ENCODE peak calls at places on chromosomes 11 and 22, in five cellular contexts. O is upper lobe of right lung, W is transverse colon, S is MM.1S, Z is uterus. Y is an unnamed sample.

GRCh38 chr11:132200303-132200936 is 830.0 kb downstream of the NTM start:
- DNase-seq in S (no peak), O (no peak), Z (no peak), W (no peak), Y (no peak)

GRCh38 chr22:19772673-19773469 is 12.3 kb downstream of the TBX1 start:
- DNase-seq in S (no peak), W (no peak), Z (no peak), O (no peak), Y (no peak)

GRCh38 chr11:1054143-1055108 is 17.9 kb upstream of the MUC6 start:
- DNase-seq in W (peak; percentile 87), S (no peak), Z (peak; percentile 9), O (peak; percentile 64), Y (no peak)

GRCh38 chr11:76392889-76393288 is 11.8 kb downstream of the GVQW3 start:
- DNase-seq in O (no peak), Z (no peak), W (no peak), S (no peak), Y (no peak)

GRCh38 chr11:123473941-123474668 is 44.0 kb downstream of the GRAMD1B start:
- DNase-seq in S (no peak), Z (no peak), O (no peak), W (no peak), Y (no peak)

GRCh38 chr11:1864216-1864615 is 11.3 kb downstream of the LSP1 start:
- DNase-seq in O (no peak), S (no peak), W (no peak), Z (no peak), Y (no peak)

GRCh38 chr11:1576825-1577224 is 4.8 kb upstream of the DUSP8 start:
- DNase-seq in Z (no peak), S (no peak), O (no peak), W (no peak), Y (no peak)

GRCh38 chr22:24247564-24248344 is 2.9 kb upstream of the GGT5 start:
- DNase-seq in O (peak; percentile 95), S (peak; percentile 39), Z (peak; percentile 96), W (peak; percentile 81), Y (peak; percentile 82)

GRCh38 chr11:133526790-133527189 is 5.5 kb downstream of the OPCML start:
- DNase-seq in S (no peak), Z (no peak), W (no peak), O (no peak), Y (no peak)

GRCh38 chr22:49487950-49488349 is 339.7 kb downstream of the BRD1 start:
- DNase-seq in W (no peak), S (no peak), Z (no peak), O (no peak), Y (no peak)

GRCh38 chr11:2751523-2752203 is 51.9 kb upstream of the KCNQ1OT1 start:
- DNase-seq in W (peak; percentile 2), Z (no peak), O (peak; percentile 59), S (no peak), Y (no peak)

GRCh38 chr22:19105867-19106802 is 16.1 kb downstream of the DGCR2 start:
- DNase-seq in W (no peak), S (no peak), Z (no peak), O (peak; percentile 63), Y (no peak)

GRCh38 chr22:44341431-44342346 is 28.9 kb upstream of the SHISAL1 start:
- DNase-seq in Z (peak; percentile 62), S (no peak), W (peak; percentile 16), O (no peak), Y (no peak)

GRCh38 chr11:83115992-83116641 is 40.8 kb upstream of the PCF11 start:
- DNase-seq in S (no peak), O (no peak), Z (no peak), W (no peak), Y (no peak)

GRCh38 chr11:43578346-43579170 is 102.0 kb upstream of the HSD17B12 start:
- DNase-seq in O (no peak), W (no peak), Z (no peak), S (no peak), Y (no peak)

GRCh38 chr11:47797633-47798032 is 30.5 kb upstream of the FNBP4 start:
- DNase-seq in O (no peak), Z (no peak), W (no peak), S (no peak), Y (no peak)

GRCh38 chr22:28817919-28818859 is 17.8 kb upstream of the XBP1 start:
- DNase-seq in S (peak; percentile 36), Z (no peak), W (peak; percentile 66), O (peak; percentile 76), Y (no peak)

GRCh38 chr11:111635706-111636045 is 33.4 kb downstream of the SIK2 start:
- DNase-seq in W (peak; percentile 24), O (no peak), Z (peak; percentile 35), S (no peak), Y (no peak)

GRCh38 chr11:117992620-117993019 is 6.4 kb downstream of the IL10RA start:
- DNase-seq in Z (no peak), S (no peak), O (no peak), W (no peak), Y (no peak)

GRCh38 chr11:64893194-64894069 is 15.0 kb upstream of the EHD1 start:
- DNase-seq in W (peak; percentile 94), O (no peak), Z (no peak), S (no peak), Y (no peak)

GRCh38 chr22:47210686-47211085 is 448.2 kb downstream of the TBC1D22A start:
- DNase-seq in S (no peak), O (no peak), W (no peak), Z (no peak), Y (no peak)

GRCh38 chr11:108562746-108563581 is 30.6 kb downstream of the EXPH5 start:
- DNase-seq in Z (no peak), W (no peak), O (no peak), S (no peak), Y (no peak)

GRCh38 chr22:46171940-46172339 is 21.6 kb downstream of the PPARA start:
- DNase-seq in S (no peak), W (peak; percentile 78), O (no peak), Z (no peak), Y (no peak)

GRCh38 chr11:132226522-132226921 is 856.1 kb downstream of the NTM start:
- DNase-seq in O (no peak), Z (no peak), S (no peak), W (no peak), Y (no peak)

GRCh38 chr11:78158987-78159662 is 19.7 kb upstream of the ALG8 start:
- DNase-seq in O (no peak), W (no peak), Z (peak; percentile 36), S (no peak), Y (no peak)

GRCh38 chr11:65003282-65003681 is 6.5 kb upstream of the BATF2 start:
- DNase-seq in Z (no peak), S (no peak), W (no peak), O (no peak), Y (no peak)

GRCh38 chr11:74278721-74279148 is 32.7 kb downstream of the P4HA3 start:
- DNase-seq in Z (peak; percentile 93), O (no peak), W (peak; percentile 42), S (no peak), Y (peak; percentile 77)

GRCh38 chr11:22458141-22458540 is 120.0 kb downstream of the SLC17A6 start:
- DNase-seq in O (no peak), W (no peak), S (no peak), Z (no peak), Y (no peak)

GRCh38 chr11:67463680-67464410 is 5.2 kb downstream of the TMEM134 start:
- DNase-seq in Z (peak; percentile 50), O (peak; percentile 88), S (no peak), W (peak; percentile 69), Y (peak; percentile 51)

GRCh38 chr22:40484906-40485660 is 114.7 kb downstream of the SGSM3 start:
- DNase-seq in S (no peak), O (no peak), Z (no peak), W (no peak), Y (no peak)

GRCh38 chr11:15826826-15827225 is 529.5 kb downstream of the SOX6 start:
- DNase-seq in W (peak; percentile 32), Z (no peak), O (peak; percentile 67), S (peak; percentile 31), Y (no peak)

GRCh38 chr22:43433904-43434600 is 22.2 kb downstream of the MPPED1 start:
- DNase-seq in S (no peak), Z (no peak), O (peak; percentile 50), W (no peak), Y (no peak)

GRCh38 chr11:108007819-108008218 is 879 bp upstream of the CUL5 start:
- DNase-seq in Z (peak; percentile 13), S (no peak), W (no peak), O (no peak), Y (no peak)

GRCh38 chr11:32297629-32298028 is 137.7 kb downstream of the WT1 start:
- DNase-seq in W (no peak), S (peak; percentile 49), Z (no peak), O (no peak), Y (no peak)

GRCh38 chr11:45473491-45473890 is 187.3 kb upstream of the SYT13 start:
- DNase-seq in S (no peak), W (no peak), Z (no peak), O (no peak), Y (no peak)
- TF ChIP-seq CTCF in S (no peak), W (no peak), Z (no peak), O (no peak), Y (no peak)

DNA sequence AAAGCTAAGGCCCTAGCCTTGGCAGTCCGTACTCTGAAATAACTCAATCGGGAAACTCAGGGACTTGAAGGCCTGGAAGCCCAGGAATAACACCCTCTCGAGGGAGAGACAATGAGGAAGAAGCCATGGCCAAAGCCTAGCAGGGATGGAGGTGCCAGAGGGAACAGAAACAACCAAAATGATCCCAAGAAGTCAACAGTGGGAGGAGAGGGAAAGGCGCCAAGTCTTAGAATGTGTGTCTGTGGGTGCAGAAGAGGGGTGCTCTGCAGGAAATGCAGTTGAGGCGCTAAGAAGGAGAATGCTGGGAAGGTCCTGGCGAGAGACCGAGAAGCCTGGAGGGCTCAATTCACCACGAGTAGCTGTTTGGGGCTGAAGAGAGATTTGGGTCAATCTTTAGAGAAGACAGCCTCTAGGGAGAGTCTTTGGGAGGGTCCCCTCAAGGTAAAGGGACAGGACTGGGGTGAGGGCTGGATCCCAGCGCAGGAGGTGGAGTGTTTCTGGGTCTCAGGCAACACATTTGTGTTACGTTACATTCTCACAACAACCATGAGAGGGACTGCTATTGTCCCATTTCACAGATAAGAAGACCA is 760 bp upstream of the MAPK8IP1 start:
- DNase-seq in S (no peak), W (no peak), O (no peak), Z (no peak), Y (no peak)
- H3K4me1 ChIP-seq in S (no peaks in the 10 kb centered on the region), W (no peaks in the 10 kb centered on the region), O (peaks cover 4% of the 10 kb centered on the region), Z (peaks cover 11% of the 10 kb centered on the region), Y (no peaks in the 10 kb centered on the region)

GRCh38 chr11:63868399-63869064 is 29.6 kb downstream of the MARK2 start:
- DNase-seq in O (no peak), S (no peak), Z (no peak), W (no peak), Y (no peak)

GRCh38 chr11:63869686-63870085 is 30.8 kb downstream of the MARK2 start:
- DNase-seq in Z (no peak), S (no peak), O (no peak), W (peak; percentile 61), Y (no peak)

GRCh38 chr11:63866211-63866610 is 27.3 kb downstream of the MARK2 start:
- DNase-seq in Z (peak; percentile 38), O (peak; percentile 71), W (peak; percentile 85), S (peak; percentile 89), Y (no peak)

GRCh38 chr11:63869171-63869591 is 30.3 kb downstream of the MARK2 start:
- DNase-seq in Z (no peak), W (peak; percentile 76), O (no peak), S (no peak), Y (no peak)

GRCh38 chr11:63867511-63867910 is 28.6 kb downstream of the MARK2 start:
- DNase-seq in W (no peak), Z (no peak), S (no peak), O (no peak), Y (no peak)
- H3K27ac ChIP-seq in W (no peak overlapping the region), Z (no peak overlapping the region), S (no peak overlapping the region), O (no peak overlapping the region), Y (no peak overlapping the region)

GRCh38 chr22:31969789-31970489 is 25.6 kb downstream of the YWHAH start:
- DNase-seq in O (peak; percentile 85), S (peak; percentile 89), W (peak; percentile 80), Z (peak; percentile 46), Y (no peak)
- TF ChIP-seq CTCF in O (peak; percentile 44), S (peak; percentile 69), W (peak; percentile 47), Z (peak; percentile 66), Y (peak; percentile 49)